ENCODE peak calls at places on chromosomes 13 and 19, in nine cellular contexts. K, F, P, V, B, H, E, G and Q are unnamed samples.

GRCh38 chr19:52191951-52192350 is 2.1 kb downstream of the PPP2R1A start:
- DNase-seq in K (no peak), F (no peak), P (no peak), V (no peak), B (no peak), H (no peak), E (peak; percentile 38), G (no peak), Q (no peak)

GRCh38 chr13:87893982-87894527 is 222.9 kb downstream of the SLITRK5 start:
- DNase-seq in K (no peak), F (no peak), P (no peak), V (no peak), B (no peak), H (no peak), E (no peak), G (no peak), Q (no peak)

GRCh38 chr13:75993823-75994222 is 357.7 kb downstream of the LMO7 start:
- DNase-seq in K (no peak), F (no peak), P (peak; percentile 10), V (no peak), B (no peak), H (no peak), E (no peak), G (peak; percentile 3), Q (no peak)

GRCh38 chr19:34317311-34317927 is 47.6 kb upstream of the GPI start:
- DNase-seq in K (no peak), F (no peak), P (no peak), V (no peak), B (no peak), H (no peak), E (peak; percentile 33), G (no peak), Q (no peak)

GRCh38 chr13:64457976-64458375 is 2772.2 kb downstream of the PCDH9 start:
- DNase-seq in K (no peak), F (no peak), P (no peak), V (no peak), B (peak; percentile 55), H (no peak), E (no peak), G (peak; percentile 38), Q (no peak)

GRCh38 chr19:3397266-3398022 is 31.1 kb downstream of the NFIC start:
- DNase-seq in K (no peak), F (peak; percentile 68), P (peak; percentile 90), V (no peak), B (peak; percentile 33), H (no peak), E (no peak), G (no peak), Q (no peak)

GRCh38 chr19:19217110-19217509 is 5.4 kb downstream of the NCAN start:
- DNase-seq in K (no peak), F (no peak), P (peak; percentile 55), V (no peak), B (no peak), H (no peak), E (no peak), G (peak; percentile 16), Q (no peak)

GRCh38 chr13:36362914-36363313 is 16.7 kb upstream of the SPART start:
- DNase-seq in K (no peak), F (no peak), P (no peak), V (no peak), B (no peak), H (no peak), E (no peak), G (no peak), Q (no peak)

GRCh38 chr13:27968316-27969072 is 621 bp downstream of the CDX2 start:
- DNase-seq in K (no peak), F (no peak), P (no peak), V (no peak), B (no peak), H (no peak), E (no peak), G (no peak), Q (no peak)

GRCh38 chr13:27969866-27970229 is 733 bp upstream of the CDX2 start:
- DNase-seq in K (no peak), F (no peak), P (no peak), V (no peak), B (no peak), H (no peak), E (no peak), G (no peak), Q (no peak)

GRCh38 chr13:27970382-27971235 is 1.5 kb upstream of the CDX2 start:
- DNase-seq in K (no peak), F (no peak), P (no peak), V (no peak), B (no peak), H (no peak), E (no peak), G (no peak), Q (no peak)

GRCh38 chr13:27967736-27968315 is 1.3 kb downstream of the CDX2 start:
- DNase-seq in K (no peak), F (no peak), P (no peak), V (no peak), B (no peak), H (no peak), E (no peak), G (no peak), Q (no peak)

DNA sequence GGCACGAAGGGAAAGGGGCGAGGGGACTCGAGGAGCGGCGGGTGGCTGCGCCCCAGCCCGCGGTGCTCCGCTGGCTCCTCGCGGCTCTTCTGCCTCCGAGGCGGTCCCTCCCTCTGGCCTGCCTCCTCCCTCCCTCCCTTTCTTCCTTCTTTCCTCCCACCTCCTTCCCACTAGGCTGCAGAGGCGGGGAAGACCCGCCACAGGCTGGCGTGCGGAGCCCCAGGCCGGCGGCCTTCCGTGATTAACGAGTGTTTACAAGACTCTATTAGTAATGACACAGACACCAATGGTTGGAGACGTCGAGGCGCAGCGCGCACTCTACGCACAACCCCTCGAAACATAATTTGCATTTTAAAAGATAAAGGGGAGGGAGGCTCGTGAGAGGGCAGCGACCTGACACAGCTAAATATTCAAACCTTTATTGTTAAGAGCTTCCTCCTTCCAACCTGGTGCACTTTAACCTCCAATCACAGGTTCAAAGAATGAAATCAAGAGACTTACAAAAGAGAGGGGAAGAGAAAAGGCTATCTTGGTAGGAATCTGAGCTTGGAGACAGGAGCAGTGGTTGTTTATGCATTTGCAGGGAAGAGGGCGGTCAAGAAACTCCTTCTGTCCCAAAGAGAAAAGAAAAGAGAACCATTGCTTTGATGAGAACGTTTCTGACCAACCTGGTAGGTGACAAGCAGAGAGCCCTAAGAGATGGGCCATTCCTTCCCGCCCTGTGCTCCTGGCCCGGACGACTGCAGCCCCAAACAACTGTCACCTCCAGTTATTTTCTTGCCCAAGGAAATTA is at the start of gene CDX2:
- DNase-seq in K (no peak), F (no peak), P (no peak), V (no peak), B (no peak), H (no peak), E (no peak), G (no peak), Q (no peak)
- H3K4me3 ChIP-seq in K (peak within 1 kb of the TSS; percentile 26), F (peak within 1 kb of the TSS; percentile 27), P (peak within 1 kb of the TSS; percentile 30), V (peak within 1 kb of the TSS; percentile 34), B (peak within 1 kb of the TSS; percentile 9), H (no peak within 1 kb of the TSS), E (no peak within 1 kb of the TSS), G (no peak within 1 kb of the TSS), Q (no peak within 1 kb of the TSS)

GRCh38 chr19:50152578-50152977 is 10.5 kb downstream of the IZUMO2 start:
- DNase-seq in K (no peak), F (no peak), P (no peak), V (no peak), B (no peak), H (no peak), E (no peak), G (no peak), Q (no peak)

GRCh38 chr19:50148528-50148927 is 14.6 kb downstream of the IZUMO2 start:
- DNase-seq in K (no peak), F (no peak), P (no peak), V (no peak), B (no peak), H (no peak), E (no peak), G (no peak), Q (no peak)

DNA sequence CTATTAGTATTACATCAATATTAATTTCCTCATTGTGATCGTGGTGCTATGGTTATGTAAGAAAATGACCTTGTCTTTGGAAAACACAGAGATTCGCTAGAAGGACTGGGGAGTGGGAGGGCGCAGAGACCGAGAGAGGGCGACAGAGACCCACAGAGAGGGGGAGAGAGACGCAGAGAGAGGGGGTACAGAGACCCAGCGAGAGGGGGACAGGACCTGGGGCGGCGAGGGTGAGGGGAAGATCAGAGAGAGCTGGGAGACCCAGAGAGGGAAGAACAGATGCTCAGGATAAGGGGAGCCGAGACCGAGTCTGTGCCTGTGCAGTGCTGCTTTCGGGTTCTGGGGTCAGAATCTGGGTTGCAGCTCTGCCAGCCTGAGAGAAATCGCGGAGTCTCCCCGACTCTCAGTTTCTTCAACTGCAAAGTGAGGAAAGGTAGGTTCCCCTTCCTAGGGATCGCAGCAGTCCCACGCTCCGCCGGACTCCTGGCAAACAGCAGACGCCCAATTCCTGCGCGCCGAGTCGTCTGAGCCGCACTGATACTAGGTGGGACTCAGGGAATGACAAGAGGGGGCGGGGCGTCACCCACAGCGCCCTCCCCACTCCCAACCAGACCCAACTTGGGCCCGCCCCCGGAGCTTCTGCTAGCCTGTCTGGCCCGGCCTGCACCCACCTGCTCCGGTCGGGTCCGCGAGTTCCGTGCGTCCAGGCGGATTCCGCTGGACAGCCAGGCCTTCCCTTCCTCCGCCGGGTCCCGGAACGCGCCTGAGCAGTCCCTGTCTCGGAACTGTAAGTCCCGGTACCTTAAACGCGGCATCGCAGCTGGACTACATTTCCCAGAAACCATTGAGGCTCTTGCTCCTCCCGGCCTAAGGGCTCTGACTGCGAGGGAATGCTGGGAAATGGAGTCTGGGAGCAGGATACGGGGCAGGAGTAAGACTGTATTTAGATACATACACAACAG is 15.3 kb downstream of the IZUMO2 start:
- DNase-seq in K (peak; percentile 89), F (peak; percentile 92), P (peak; percentile 86), V (peak; percentile 84), B (peak; percentile 92), H (peak; percentile 87), E (peak; percentile 91), G (peak; percentile 92), Q (peak; percentile 90)
- TF ChIP-seq CTCF in K (peak; percentile 18), F (peak; percentile 59), P (peak; percentile 94), V (peak; percentile 33), B (peak; percentile 65), H (peak; percentile 76), E (peak; percentile 12), G (peak; percentile 38), Q (peak; percentile 55)

DNA sequence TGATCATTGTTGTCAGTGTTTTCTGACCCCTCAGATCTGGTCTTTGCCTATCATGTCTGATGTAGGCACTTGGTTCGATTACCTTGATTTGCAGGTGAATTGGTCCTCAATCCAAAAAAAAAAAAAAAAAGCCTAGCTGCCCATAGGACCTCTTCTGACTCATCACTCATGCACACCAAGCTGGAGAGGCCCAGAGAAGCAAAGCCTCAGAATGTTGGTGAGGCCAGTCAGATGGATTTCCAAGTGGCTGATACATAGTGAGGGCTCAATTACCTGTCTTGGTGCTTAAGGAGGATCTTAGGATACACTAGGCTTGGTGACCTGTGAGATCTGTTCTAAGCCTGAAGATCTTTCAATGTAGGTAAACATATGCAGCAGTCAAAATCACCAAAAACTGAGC is 80.0 kb upstream of the RAP2A start:
- DNase-seq in K (no peak), F (no peak), P (no peak), V (no peak), B (no peak), H (no peak), E (no peak), G (peak; percentile 62), Q (no peak)
- H3K9me3 ChIP-seq in K (peaks cover 3% of the 10 kb centered on the region), F (peaks cover 7% of the 10 kb centered on the region), P (no peaks in the 10 kb centered on the region), V (no peaks in the 10 kb centered on the region), B (no peaks in the 10 kb centered on the region), H (peaks cover 4% of the 10 kb centered on the region), E (peaks cover 2% of the 10 kb centered on the region), G (peaks cover 2% of the 10 kb centered on the region), Q (no peaks in the 10 kb centered on the region)

DNA sequence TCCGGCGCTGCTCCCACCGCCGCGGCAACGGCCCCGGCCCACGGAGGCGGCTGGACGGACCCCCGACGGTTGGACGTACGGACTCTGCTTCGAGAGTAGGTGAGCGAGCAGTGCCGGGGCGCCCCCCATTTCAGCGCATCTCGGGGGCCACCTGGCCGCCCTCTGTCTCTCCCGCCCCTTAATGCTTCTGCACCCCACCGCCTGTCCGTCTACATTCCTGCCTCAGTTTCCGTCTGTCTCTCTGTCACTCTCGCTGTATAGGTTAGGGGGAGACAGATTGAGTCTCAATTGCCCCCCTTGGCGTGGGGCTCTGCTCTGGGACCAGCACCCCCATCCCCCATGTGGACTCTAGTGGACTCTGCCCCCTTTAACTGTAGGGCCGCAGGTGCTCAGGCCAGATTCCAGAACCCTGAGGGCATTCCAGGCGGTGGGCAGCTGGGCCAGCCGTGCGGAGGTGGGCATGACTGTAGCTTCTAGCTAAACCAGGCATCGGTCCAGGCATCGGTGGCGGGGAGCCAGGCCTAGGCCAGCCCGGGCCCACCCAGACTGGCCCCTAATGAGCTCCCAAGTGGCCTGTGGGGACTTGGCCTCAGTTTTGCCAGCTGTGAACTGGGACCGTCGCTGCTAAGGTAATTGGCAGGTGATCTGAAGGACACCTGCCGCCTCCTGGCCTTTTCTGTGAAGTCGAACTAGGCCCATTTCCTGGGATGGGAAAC is 373 bp downstream of the TNFAIP8L1 start:
- DNase-seq in K (no peak), F (no peak), P (peak; percentile 62), V (peak; percentile 54), B (no peak), H (no peak), E (peak; percentile 37), G (no peak), Q (no peak)
- H3K4me3 ChIP-seq in K (peak overlapping the region; percentile 62), F (peak overlapping the region; percentile 84), P (peak overlapping the region; percentile 99), V (peak overlapping the region; percentile 43), B (peak overlapping the region; percentile 61), H (peak overlapping the region; percentile 50), E (peak overlapping the region; percentile 77), G (peak overlapping the region; percentile 74), Q (peak overlapping the region; percentile 59)